ENCODE peak calls at places on chromosome 20, in four cellular contexts. L, V, M and P are unnamed samples.
A peak's percentile ranks its signal among the peaks of the same experiment; 100 is the strongest.

GRCh38 chr20:59723108-59723500 is 118.8 kb downstream of the PHACTR3 start:
- DNase-seq in L (no peak), V (no peak), M (no peak), P (no peak)

GRCh38 chr20:37356387-37356786 is 10.4 kb downstream of the SRC start:
- DNase-seq in L (no peak), V (no peak), M (no peak), P (no peak)

GRCh38 chr20:12928755-12929401 is 79.9 kb upstream of the SPTLC3 start:
- DNase-seq in L (no peak), V (no peak), M (peak; percentile 91), P (no peak)

GRCh38 chr20:62891111-62891510 is 29.5 kb upstream of the TCFL5 start:
- DNase-seq in L (no peak), V (no peak), M (no peak), P (no peak)

GRCh38 chr20:63942250-63943006 is 13.8 kb downstream of the UCKL1 start:
- DNase-seq in L (peak; percentile 87), V (no peak), M (no peak), P (peak; percentile 87)

GRCh38 chr20:54167909-54168872 is 5.6 kb downstream of the CYP24A1 start:
- DNase-seq in L (peak; percentile 19), V (no peak), M (peak; percentile 47), P (no peak)

GRCh38 chr20:45318386-45318939 is 10.4 kb upstream of the MATN4 start:
- DNase-seq in L (no peak), V (no peak), M (no peak), P (no peak)

GRCh38 chr20:49345538-49345937 is 67.7 kb upstream of the ZNFX1 start:
- DNase-seq in L (no peak), V (no peak), M (no peak), P (no peak)

GRCh38 chr20:62595491-62595890 is 46.8 kb upstream of the SLCO4A1 start:
- DNase-seq in L (peak; percentile 59), V (no peak), M (no peak), P (no peak)

GRCh38 chr20:32470025-32470861 is 112.1 kb downstream of the ASXL1 start:
- DNase-seq in L (peak; percentile 57), V (no peak), M (peak; percentile 71), P (peak; percentile 67)

GRCh38 chr20:45407783-45408645 is at the start of gene DBNDD2:
- DNase-seq in L (no peak), V (no peak), M (no peak), P (no peak)

GRCh38 chr20:61731363-61732181 is 334.1 kb downstream of the TAF4 start:
- DNase-seq in L (no peak), V (no peak), M (no peak), P (no peak)

GRCh38 chr20:33664085-33664761 is 2.1 kb downstream of the C20orf144 start:
- DNase-seq in L (no peak), V (no peak), M (no peak), P (no peak)

GRCh38 chr20:40641809-40642208 is 47.2 kb downstream of the MAFB start:
- DNase-seq in L (no peak), V (no peak), M (no peak), P (no peak)

GRCh38 chr20:1875169-1875554 is 20.0 kb upstream of the SIRPA start:
- DNase-seq in L (no peak), V (no peak), M (no peak), P (no peak)

GRCh38 chr20:18628330-18628941 is 40.6 kb downstream of the DTD1 start:
- DNase-seq in L (no peak), V (no peak), M (peak; percentile 24), P (peak; percentile 80)

GRCh38 chr20:32970115-32970972 is 33.9 kb downstream of the SUN5 start:
- DNase-seq in L (no peak), V (no peak), M (no peak), P (peak; percentile 6)

GRCh38 chr20:45919536-45919933 is 7.6 kb upstream of the PLTP start:
- DNase-seq in L (no peak), V (no peak), M (no peak), P (no peak)

GRCh38 chr20:22430746-22431168 is 153.6 kb downstream of the FOXA2 start:
- DNase-seq in L (no peak), V (no peak), M (peak; percentile 97), P (no peak)

GRCh38 chr20:1204061-1204460 is 807 bp downstream of the C20orf202 start:
- DNase-seq in L (no peak), V (no peak), M (no peak), P (no peak)

GRCh38 chr20:46240065-46240464 is 68.2 kb downstream of the CDH22 start:
- DNase-seq in L (no peak), V (no peak), M (no peak), P (no peak)

GRCh38 chr20:53163486-53163885 is 191.3 kb downstream of the TSHZ2 start:
- DNase-seq in L (peak; percentile 45), V (no peak), M (no peak), P (no peak)

GRCh38 chr20:53161073-53161472 is 188.9 kb downstream of the TSHZ2 start:
- DNase-seq in L (no peak), V (no peak), M (no peak), P (no peak)

GRCh38 chr20:53164072-53164471 is 191.9 kb downstream of the TSHZ2 start:
- DNase-seq in L (no peak), V (no peak), M (no peak), P (no peak)

GRCh38 chr20:53161473-53161872 is 189.3 kb downstream of the TSHZ2 start:
- DNase-seq in L (no peak), V (no peak), M (no peak), P (no peak)

GRCh38 chr20:53162251-53162835 is 190.2 kb downstream of the TSHZ2 start:
- DNase-seq in L (peak; percentile 82), V (no peak), M (no peak), P (peak; percentile 29)
- TF ChIP-seq ETV6 in L (no peak), V (no peak), M (no peak), P (no peak)

GRCh38 chr20:7540018-7540417 is 400.2 kb downstream of the HAO1 start:
- DNase-seq in L (no peak), V (no peak), M (no peak), P (no peak)
- TF ChIP-seq SP1 in L (no peak), V (no peak), M (no peak), P (no peak)

GRCh38 chr20:21114584-21114983 is 8.4 kb upstream of the LINC00237 start:
- DNase-seq in L (no peak), V (no peak), M (no peak), P (no peak)
- TF ChIP-seq ETV6 in L (no peak), V (no peak), M (no peak), P (no peak)

DNA sequence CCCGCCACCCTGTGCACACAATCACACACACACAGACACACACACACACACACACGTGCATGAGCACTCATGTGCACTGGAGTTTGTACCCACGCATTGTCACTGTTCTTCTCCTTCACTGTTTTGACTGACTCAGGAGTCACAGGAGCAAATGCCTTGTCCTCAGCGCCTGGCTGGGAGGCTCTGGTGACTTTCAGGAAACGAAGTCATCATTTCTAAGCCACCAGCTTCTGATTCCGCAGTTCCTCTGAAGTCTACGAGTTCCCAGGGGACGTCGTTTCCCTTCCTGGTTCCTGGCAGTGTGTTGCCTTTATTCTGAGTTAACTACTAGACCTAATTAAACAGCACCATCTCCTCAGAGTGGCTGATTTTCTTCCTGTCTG is 82.1 kb upstream of the PMEPA1 start:
- DNase-seq in L (no peak), V (no peak), M (no peak), P (no peak)
- TF ChIP-seq SP1 in L (no peak), V (no peak), M (no peak), P (no peak)

GRCh38 chr20:17343631-17344447 is 117.0 kb downstream of the PCSK2 start:
- DNase-seq in L (no peak), V (no peak), M (no peak), P (no peak)
- TF ChIP-seq ETV6 in L (no peak), V (no peak), M (no peak), P (no peak)

GRCh38 chr20:51183443-51183842 is 160.5 kb upstream of the KCNG1 start:
- DNase-seq in L (no peak), V (no peak), M (no peak), P (no peak)

GRCh38 chr20:51184289-51184688 is 161.4 kb upstream of the KCNG1 start:
- DNase-seq in L (no peak), V (no peak), M (no peak), P (no peak)

GRCh38 chr20:51187318-51187717 is 164.4 kb upstream of the KCNG1 start:
- DNase-seq in L (no peak), V (no peak), M (no peak), P (no peak)

GRCh38 chr20:51185861-51186260 is 163.0 kb upstream of the KCNG1 start:
- DNase-seq in L (no peak), V (no peak), M (no peak), P (no peak)

GRCh38 chr20:51185277-51185676 is 162.4 kb upstream of the KCNG1 start:
- DNase-seq in L (peak; percentile 28), V (no peak), M (no peak), P (no peak)
- TF ChIP-seq SP1 in L (no peak), V (no peak), M (no peak), P (no peak)

GRCh38 chr20:3431109-3431508 is 23.6 kb upstream of the DNAAF9 start:
- DNase-seq in L (no peak), V (no peak), M (no peak), P (no peak)
- TF ChIP-seq ETV6 in L (no peak), V (no peak), M (no peak), P (no peak)

GRCh38 chr20:25282034-25282781 is 34.3 kb downstream of the PYGB start:
- DNase-seq in L (no peak), V (no peak), M (no peak), P (peak; percentile 7)
- TF ChIP-seq SP1 in L (no peak), V (no peak), M (no peak), P (no peak)